ENCODE peak calls at places on chromosomes 11 and 22, in four cellular contexts. F is H1, C is HepG2, S is GM12878. U is an unnamed sample.

GRCh38 chr22:39991164-39991860 is 3.4 kb upstream of the FAM83F start:
- DNase-seq in F (no peak), C (peak), S (no peak), U (no peak)

GRCh38 chr11:76654310-76654851 is 16.2 kb downstream of the LRRC32 start:
- DNase-seq in F (no peak), C (no peak), S (no peak), U (no peak)

GRCh38 chr11:113106507-113106906 is 145.3 kb downstream of the NCAM1 start:
- DNase-seq in F (no peak), C (no peak), S (no peak), U (no peak)

GRCh38 chr11:1938343-1939005 is 8.7 kb upstream of the MRPL23 start:
- DNase-seq in F (peak), C (no peak), S (no peak), U (no peak)

GRCh38 chr11:8652140-8652539 is 30.3 kb downstream of the TRIM66 start:
- DNase-seq in F (no peak), C (no peak), S (no peak), U (no peak)

GRCh38 chr11:126583594-126583993 is 228.1 kb downstream of the ST3GAL4 start:
- DNase-seq in F (no peak), C (no peak), S (no peak), U (no peak)

GRCh38 chr11:130725417-130726233 is 190.7 kb downstream of the SNX19 start:
- DNase-seq in F (no peak), C (no peak), S (no peak), U (no peak)

GRCh38 chr11:95605271-95605940 is 184.2 kb downstream of the FAM76B start:
- DNase-seq in F (no peak), C (no peak), S (no peak), U (no peak)

GRCh38 chr22:39242809-39243442 is 1.9 kb downstream of the PDGFB start:
- DNase-seq in F (peak), C (peak), S (no peak), U (no peak)

GRCh38 chr11:57777969-57778317 is 16.3 kb downstream of the CTNND1 start:
- DNase-seq in F (no peak), C (peak), S (no peak), U (no peak)

GRCh38 chr11:1942541-1943260 is 4.4 kb upstream of the MRPL23 start:
- DNase-seq in F (no peak), C (no peak), S (no peak), U (no peak)

GRCh38 chr11:2769409-2769778 is 69.6 kb upstream of the KCNQ1OT1 start:
- DNase-seq in F (peak), C (no peak), S (no peak), U (no peak)

GRCh38 chr11:1228183-1228821 is 5.4 kb downstream of the MUC5B start:
- DNase-seq in F (peak), C (no peak), S (no peak), U (no peak)

GRCh38 chr22:49237703-49238102 is 590.0 kb downstream of the BRD1 start:
- DNase-seq in F (peak), C (no peak), S (no peak), U (no peak)

GRCh38 chr11:111604392-111605009 is 2.3 kb downstream of the SIK2 start:
- DNase-seq in F (no peak), C (peak), S (peak), U (peak)

GRCh38 chr11:45646275-45646970 is 19.0 kb downstream of the CHST1 start:
- DNase-seq in F (no peak), C (no peak), S (peak), U (no peak)

GRCh38 chr11:10263929-10264328 is 30.1 kb downstream of the SBF2 start:
- DNase-seq in F (no peak), C (no peak), S (no peak), U (no peak)

GRCh38 chr22:28817919-28818859 is 17.8 kb upstream of the XBP1 start:
- DNase-seq in F (no peak), C (peak), S (no peak), U (no peak)

GRCh38 chr22:46027219-46028068 is 50.5 kb upstream of the WNT7B start:
- DNase-seq in F (no peak), C (peak), S (no peak), U (no peak)
- TF ChIP-seq YY1 in F (no peak), C (peak), S (no peak), U (no peak)

DNA sequence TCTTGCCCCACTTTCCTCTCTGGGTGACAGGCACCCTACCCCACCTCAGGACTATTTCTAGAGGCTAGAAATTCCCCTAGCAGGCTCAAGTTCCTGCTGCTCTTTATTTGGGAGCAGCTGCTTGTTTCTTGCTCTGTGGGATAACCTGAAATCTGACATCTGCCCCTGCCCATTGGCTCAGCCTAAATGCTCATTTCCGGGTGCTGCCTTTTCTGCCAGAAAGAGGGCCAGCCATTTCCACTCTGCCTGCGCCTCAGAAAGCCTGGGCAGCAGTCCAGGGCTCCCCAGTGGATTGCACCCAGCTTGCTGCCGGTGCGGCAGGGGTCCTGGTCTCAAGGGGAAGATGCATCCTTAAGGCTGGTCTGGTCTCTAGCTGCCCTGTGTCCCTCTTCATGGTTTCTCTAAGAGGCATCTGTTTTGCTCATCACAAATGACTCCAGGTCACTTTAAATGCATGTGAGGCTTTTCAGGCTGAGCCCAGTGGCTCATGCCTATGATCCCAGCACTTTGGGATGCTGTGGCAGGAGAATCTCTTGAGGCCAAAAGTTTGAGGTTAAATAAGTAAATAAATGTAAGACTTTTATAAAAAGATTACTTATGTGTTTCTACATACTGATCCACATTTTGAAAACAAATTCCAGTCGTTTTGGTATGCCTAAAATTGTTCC is 10.3 kb upstream of the PNPLA5 start:
- DNase-seq in F (no peak), C (no peak), S (no peak), U (no peak)
- H3K9ac ChIP-seq in F (no peak), C (no peak), S (no peak), U (no peak)

DNA sequence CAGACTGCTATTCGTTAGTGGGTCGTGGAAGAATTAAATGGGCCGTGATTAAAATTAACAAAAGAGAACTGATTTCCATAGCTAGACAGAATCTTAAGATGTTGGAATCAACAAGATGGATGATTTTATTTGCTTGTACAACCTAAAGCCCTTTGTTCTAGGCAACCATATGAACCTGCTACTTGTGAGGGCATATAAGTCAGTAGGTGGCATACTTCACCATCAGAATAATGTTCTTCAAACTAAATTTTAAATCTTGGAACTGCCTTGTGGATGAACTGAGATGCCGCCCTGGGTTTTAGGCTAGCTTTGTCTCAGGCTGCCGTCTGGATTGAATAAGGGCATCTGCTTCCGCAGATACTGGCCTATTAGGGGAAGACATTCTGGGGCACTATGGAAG is 40.9 kb downstream of the CSRP3 start:
- DNase-seq in F (no peak), C (no peak), S (no peak), U (no peak)
- TF ChIP-seq SUZ12 in F (no peak), C (no peak), S (no peak), U (no peak)

DNA sequence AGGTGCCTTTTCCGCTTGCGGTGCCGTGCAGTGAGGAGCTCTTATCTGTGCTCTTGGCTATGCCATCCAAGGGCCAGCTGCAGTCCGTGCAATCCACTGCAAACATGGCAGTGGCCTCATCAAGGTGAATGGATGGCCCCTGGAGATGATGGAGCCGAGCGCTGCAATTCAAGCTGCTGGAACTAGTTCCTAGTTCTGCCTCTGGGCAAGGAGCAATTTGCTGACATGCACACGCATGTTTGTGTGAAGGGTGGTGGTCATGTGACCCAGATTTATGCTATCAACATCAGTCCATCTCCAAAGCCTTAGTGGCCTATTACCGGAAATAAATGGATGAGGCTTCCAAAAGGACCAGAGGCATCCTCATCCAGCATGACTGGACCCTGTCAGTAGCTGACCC is 3.1 kb upstream of the EHD1 start:
- DNase-seq in F (no peak), C (no peak), S (no peak), U (no peak)
- TF ChIP-seq YY1 in F (no peak), C (no peak), S (no peak), U (no peak)

GRCh38 chr11:19240420-19241259 is at the start of gene E2F8:
- DNase-seq in F (peak), C (peak), S (peak), U (peak)

GRCh38 chr11:19241260-19242183 is 777 bp upstream of the E2F8 start:
- DNase-seq in F (peak), C (no peak), S (no peak), U (no peak)

GRCh38 chr11:19243601-19244000 is 2.9 kb upstream of the E2F8 start:
- DNase-seq in F (no peak), C (no peak), S (no peak), U (no peak)

GRCh38 chr11:19243143-19243542 is 2.4 kb upstream of the E2F8 start:
- DNase-seq in F (no peak), C (no peak), S (no peak), U (no peak)

DNA sequence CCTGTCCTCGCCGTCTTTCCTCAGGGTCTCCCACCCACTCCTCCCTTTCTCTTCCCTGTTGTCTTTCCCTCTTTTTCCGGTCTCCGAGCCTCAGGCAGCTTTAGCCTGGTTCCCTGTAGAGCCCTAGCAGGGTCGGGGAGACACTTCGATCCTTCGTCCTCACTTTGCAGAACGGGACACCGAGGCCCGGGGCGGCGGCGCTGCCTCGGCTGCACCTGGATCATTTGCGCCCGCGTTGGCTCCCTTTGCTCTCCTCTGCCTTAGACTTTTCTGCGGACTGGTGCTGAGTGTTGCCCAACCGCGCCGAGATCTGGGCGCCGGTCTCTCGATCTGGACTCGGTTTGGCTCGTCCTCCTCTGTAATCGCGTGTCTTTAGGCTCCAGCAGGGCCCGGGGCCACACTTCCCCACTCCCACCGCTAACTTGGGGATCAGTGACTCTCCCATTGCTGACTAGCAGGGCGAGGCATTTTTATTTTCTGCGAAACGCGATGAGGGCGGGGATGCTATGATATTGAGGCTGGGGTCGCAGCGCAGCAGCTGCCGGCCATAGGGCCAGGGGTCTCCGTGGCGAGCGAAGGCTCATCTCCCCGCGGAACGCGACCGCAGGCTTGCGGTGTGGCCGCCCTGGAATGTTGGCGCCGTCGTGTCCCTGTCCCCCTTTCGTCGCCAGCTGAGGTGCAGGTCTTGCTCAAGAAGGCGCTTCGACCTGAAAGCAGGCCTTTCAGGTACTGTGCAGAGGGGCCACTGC is 1.6 kb upstream of the E2F8 start:
- DNase-seq in F (peak), C (no peak), S (no peak), U (no peak)
- H3K9ac ChIP-seq in F (peak), C (peak), S (peak), U (peak)